ENCODE peak calls at places on chromosomes 7 and 10, in four cellular contexts. One of them, this sample, is unnamed.

GRCh38 chr7:139828880-139829653 is at the start of gene TBXAS1:
- DNase-seq in AG10803: no peak
- DNase-seq in fibroblast of the conjunctiva: no peak
- DNase-seq in GF-D8: peak; percentile 91
- DNase-seq in this sample: no peak

GRCh38 chr7:74262639-74263398 is 8.6 kb upstream of the RFC2 start:
- DNase-seq in AG10803: no peak
- DNase-seq in fibroblast of the conjunctiva: no peak
- DNase-seq in GF-D8: no peak
- DNase-seq in this sample: no peak

GRCh38 chr10:133123746-133124356 is 36.1 kb downstream of the ADGRA1 start:
- DNase-seq in AG10803: no peak
- DNase-seq in fibroblast of the conjunctiva: no peak
- DNase-seq in GF-D8: no peak
- DNase-seq in this sample: no peak

GRCh38 chr7:54764861-54765260 is 5.8 kb upstream of the SEC61G start:
- DNase-seq in AG10803: no peak
- DNase-seq in fibroblast of the conjunctiva: no peak
- DNase-seq in GF-D8: no peak
- DNase-seq in this sample: no peak

GRCh38 chr7:1758417-1758858 is 88.4 kb downstream of the ELFN1 start:
- DNase-seq in AG10803: peak; percentile 43
- DNase-seq in fibroblast of the conjunctiva: no peak
- DNase-seq in GF-D8: no peak
- DNase-seq in this sample: no peak

GRCh38 chr10:76352300-76352699 is 920.9 kb downstream of the LRMDA start:
- DNase-seq in AG10803: peak; percentile 76
- DNase-seq in fibroblast of the conjunctiva: peak; percentile 70
- DNase-seq in GF-D8: no peak
- DNase-seq in this sample: no peak

GRCh38 chr10:68087338-68088029 is 12.4 kb upstream of the HERC4 start:
- DNase-seq in AG10803: no peak
- DNase-seq in fibroblast of the conjunctiva: no peak
- DNase-seq in GF-D8: no peak
- DNase-seq in this sample: no peak

GRCh38 chr7:85890244-85890811 is 703.5 kb upstream of the SEMA3D start:
- DNase-seq in AG10803: peak; percentile 35
- DNase-seq in fibroblast of the conjunctiva: peak; percentile 14
- DNase-seq in GF-D8: peak; percentile 9
- DNase-seq in this sample: no peak

GRCh38 chr10:133358920-133359300 is 1.1 kb upstream of the FUOM start:
- DNase-seq in AG10803: no peak
- DNase-seq in fibroblast of the conjunctiva: no peak
- DNase-seq in GF-D8: no peak
- DNase-seq in this sample: no peak

GRCh38 chr7:100367676-100368613 is 5.3 kb upstream of the PILRA start:
- DNase-seq in AG10803: no peak
- DNase-seq in fibroblast of the conjunctiva: no peak
- DNase-seq in GF-D8: no peak
- DNase-seq in this sample: no peak

GRCh38 chr10:126350216-126350992 is 37.9 kb downstream of the ADAM12 start:
- DNase-seq in AG10803: peak; percentile 94
- DNase-seq in fibroblast of the conjunctiva: peak; percentile 18
- DNase-seq in GF-D8: no peak
- DNase-seq in this sample: no peak

GRCh38 chr10:30058111-30058510 is 1.3 kb downstream of the JCAD start:
- DNase-seq in AG10803: no peak
- DNase-seq in fibroblast of the conjunctiva: no peak
- DNase-seq in GF-D8: no peak
- DNase-seq in this sample: no peak

GRCh38 chr7:36064676-36065075 is 88.4 kb upstream of the EEPD1 start:
- DNase-seq in AG10803: no peak
- DNase-seq in fibroblast of the conjunctiva: no peak
- DNase-seq in GF-D8: no peak
- DNase-seq in this sample: no peak

GRCh38 chr7:55187701-55188491 is 169.1 kb downstream of the EGFR start:
- DNase-seq in AG10803: no peak
- DNase-seq in fibroblast of the conjunctiva: no peak
- DNase-seq in GF-D8: no peak
- DNase-seq in this sample: no peak

GRCh38 chr10:86699991-86700840 is 31.9 kb downstream of the LDB3 start:
- DNase-seq in AG10803: no peak
- DNase-seq in fibroblast of the conjunctiva: no peak
- DNase-seq in GF-D8: no peak
- DNase-seq in this sample: no peak

GRCh38 chr7:13017881-13018280 is 330.4 kb downstream of the ARL4A start:
- DNase-seq in AG10803: no peak
- DNase-seq in fibroblast of the conjunctiva: no peak
- DNase-seq in GF-D8: no peak
- DNase-seq in this sample: no peak

GRCh38 chr7:94410471-94411466 is 16.1 kb downstream of the COL1A2 start:
- DNase-seq in AG10803: peak; percentile 69
- DNase-seq in fibroblast of the conjunctiva: no peak
- DNase-seq in GF-D8: no peak
- DNase-seq in this sample: no peak

GRCh38 chr10:79431891-79432831 is 13.3 kb downstream of the ZCCHC24 start:
- DNase-seq in AG10803: peak; percentile 72
- DNase-seq in fibroblast of the conjunctiva: no peak
- DNase-seq in GF-D8: no peak
- DNase-seq in this sample: no peak

GRCh38 chr10:112369495-112370423 is 4.2 kb upstream of the ACSL5 start:
- DNase-seq in AG10803: no peak
- DNase-seq in fibroblast of the conjunctiva: no peak
- DNase-seq in GF-D8: no peak
- DNase-seq in this sample: no peak

GRCh38 chr7:3028071-3028766 is 15.4 kb downstream of the CARD11 start:
- DNase-seq in AG10803: no peak
- DNase-seq in fibroblast of the conjunctiva: peak; percentile 0
- DNase-seq in GF-D8: no peak
- DNase-seq in this sample: no peak

GRCh38 chr10:127872871-127873600 is 19.7 kb downstream of the CLRN3 start:
- DNase-seq in AG10803: no peak
- DNase-seq in fibroblast of the conjunctiva: no peak
- DNase-seq in GF-D8: no peak
- DNase-seq in this sample: no peak

GRCh38 chr10:128073880-128074279 is 52.3 kb downstream of the MKI67 start:
- DNase-seq in AG10803: no peak
- DNase-seq in fibroblast of the conjunctiva: no peak
- DNase-seq in GF-D8: peak; percentile 61
- DNase-seq in this sample: no peak

GRCh38 chr10:10826125-10826524 is 191.5 kb upstream of the CELF2 start:
- DNase-seq in AG10803: peak; percentile 71
- DNase-seq in fibroblast of the conjunctiva: no peak
- DNase-seq in GF-D8: no peak
- DNase-seq in this sample: no peak

GRCh38 chr10:124387078-124387874 is 31.4 kb downstream of the OAT start:
- DNase-seq in AG10803: no peak
- DNase-seq in fibroblast of the conjunctiva: no peak
- DNase-seq in GF-D8: no peak
- DNase-seq in this sample: no peak

GRCh38 chr10:75034131-75034512 is 77.3 kb upstream of the SAMD8 start:
- DNase-seq in AG10803: no peak
- DNase-seq in fibroblast of the conjunctiva: no peak
- DNase-seq in GF-D8: no peak
- DNase-seq in this sample: no peak